ENCODE peak calls at places on chromosomes 1 and 21, in nine cellular contexts. One of them, this sample, is unnamed.

GRCh38 chr1:37288900-37289299 is 185.5 kb upstream of the ZC3H12A start:
- DNase-seq in suprapubic skin: no peak
- DNase-seq in spleen: peak
- DNase-seq in stomach: no peak
- DNase-seq in endothelial cell of umbilical vein: no peak
- DNase-seq in HepG2: no peak
- DNase-seq in GM12878: peak
- DNase-seq in HCT116: no peak
- DNase-seq in transverse colon: peak
- DNase-seq in this sample: peak

GRCh38 chr1:12049625-12050024 is 13.5 kb upstream of the TNFRSF8 start:
- DNase-seq in stomach: no peak
- DNase-seq in transverse colon: no peak
- DNase-seq in endothelial cell of umbilical vein: no peak
- DNase-seq in suprapubic skin: no peak
- DNase-seq in spleen: no peak
- DNase-seq in HepG2: peak
- DNase-seq in HCT116: no peak
- DNase-seq in GM12878: no peak
- DNase-seq in this sample: no peak

GRCh38 chr21:42579456-42580075 is 65.9 kb downstream of the SLC37A1 start:
- DNase-seq in transverse colon: peak
- DNase-seq in HCT116: no peak
- DNase-seq in endothelial cell of umbilical vein: no peak
- DNase-seq in HepG2: no peak
- DNase-seq in GM12878: no peak
- DNase-seq in spleen: peak
- DNase-seq in suprapubic skin: peak
- DNase-seq in stomach: no peak
- DNase-seq in this sample: no peak

GRCh38 chr1:21175670-21176581 is 771 bp downstream of the EIF4G3 start:
- DNase-seq in HCT116: no peak
- DNase-seq in spleen: peak
- DNase-seq in endothelial cell of umbilical vein: peak
- DNase-seq in stomach: peak
- DNase-seq in GM12878: no peak
- DNase-seq in suprapubic skin: peak
- DNase-seq in transverse colon: peak
- DNase-seq in HepG2: no peak
- DNase-seq in this sample: peak

GRCh38 chr1:158067651-158068050 is 74.2 kb downstream of the KIRREL1 start:
- DNase-seq in suprapubic skin: no peak
- DNase-seq in endothelial cell of umbilical vein: no peak
- DNase-seq in GM12878: no peak
- DNase-seq in transverse colon: peak
- DNase-seq in spleen: no peak
- DNase-seq in HCT116: no peak
- DNase-seq in HepG2: no peak
- DNase-seq in stomach: no peak
- DNase-seq in this sample: no peak

GRCh38 chr1:232962761-232963357 is 12.4 kb downstream of the NTPCR start:
- DNase-seq in transverse colon: no peak
- DNase-seq in spleen: no peak
- DNase-seq in suprapubic skin: no peak
- DNase-seq in endothelial cell of umbilical vein: peak
- DNase-seq in stomach: no peak
- DNase-seq in HepG2: no peak
- DNase-seq in HCT116: no peak
- DNase-seq in GM12878: no peak
- DNase-seq in this sample: no peak

GRCh38 chr1:59703918-59704378 is 110.8 kb upstream of the HOOK1 start:
- DNase-seq in suprapubic skin: no peak
- DNase-seq in transverse colon: no peak
- DNase-seq in stomach: no peak
- DNase-seq in HepG2: no peak
- DNase-seq in GM12878: no peak
- DNase-seq in endothelial cell of umbilical vein: no peak
- DNase-seq in spleen: no peak
- DNase-seq in HCT116: no peak
- DNase-seq in this sample: no peak

GRCh38 chr1:227785812-227786608 is 29.5 kb upstream of the PRSS38 start:
- DNase-seq in suprapubic skin: peak
- DNase-seq in stomach: peak
- DNase-seq in HepG2: no peak
- DNase-seq in spleen: no peak
- DNase-seq in transverse colon: no peak
- DNase-seq in GM12878: no peak
- DNase-seq in HCT116: no peak
- DNase-seq in endothelial cell of umbilical vein: no peak
- DNase-seq in this sample: no peak

GRCh38 chr21:41317458-41317857 is 857 bp downstream of the FAM3B start:
- DNase-seq in suprapubic skin: no peak
- DNase-seq in HepG2: no peak
- DNase-seq in stomach: peak
- DNase-seq in transverse colon: no peak
- DNase-seq in GM12878: no peak
- DNase-seq in HCT116: no peak
- DNase-seq in spleen: no peak
- DNase-seq in endothelial cell of umbilical vein: no peak
- DNase-seq in this sample: no peak

GRCh38 chr1:47437518-47438320 is at the start of gene FOXD2:
- DNase-seq in spleen: peak
- DNase-seq in endothelial cell of umbilical vein: peak
- DNase-seq in HCT116: peak
- DNase-seq in suprapubic skin: peak
- DNase-seq in HepG2: peak
- DNase-seq in stomach: peak
- DNase-seq in GM12878: peak
- DNase-seq in transverse colon: peak
- DNase-seq in this sample: peak
- TF ChIP-seq POLR2AphosphoS5 in spleen: peak
- TF ChIP-seq POLR2AphosphoS5 in endothelial cell of umbilical vein: peak
- TF ChIP-seq POLR2AphosphoS5 in HCT116: peak
- TF ChIP-seq POLR2AphosphoS5 in suprapubic skin: no peak
- TF ChIP-seq POLR2AphosphoS5 in HepG2: no peak
- TF ChIP-seq POLR2AphosphoS5 in stomach: no peak
- TF ChIP-seq POLR2AphosphoS5 in GM12878: no peak
- TF ChIP-seq POLR2AphosphoS5 in transverse colon: peak
- TF ChIP-seq POLR2AphosphoS5 in this sample: no peak

DNA sequence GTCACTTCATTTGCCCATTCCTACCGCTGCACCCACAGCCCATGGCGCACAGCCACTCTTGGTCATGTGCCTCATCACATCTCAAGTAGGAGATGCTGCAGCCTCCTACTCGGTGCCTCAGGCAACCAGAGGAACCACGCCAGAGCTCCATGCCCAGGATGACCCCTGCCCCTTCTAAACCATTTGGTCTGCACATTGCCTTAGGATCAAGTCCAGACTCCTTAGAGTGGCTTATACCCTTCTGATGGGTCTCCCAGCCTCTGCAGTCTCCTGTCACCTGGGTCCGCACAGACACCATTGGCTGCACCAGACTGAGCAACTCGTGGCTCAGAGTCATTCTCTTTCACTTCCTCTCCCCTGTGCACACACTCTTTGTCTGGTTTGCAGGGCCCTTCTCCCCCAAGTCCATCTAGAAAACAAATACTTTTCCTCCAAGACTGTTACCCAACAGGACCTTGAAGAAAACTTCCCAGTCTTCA is 2.2 kb upstream of the ADORA3 start:
- DNase-seq in HepG2: no peak
- DNase-seq in transverse colon: peak
- DNase-seq in spleen: peak
- DNase-seq in HCT116: no peak
- DNase-seq in stomach: no peak
- DNase-seq in endothelial cell of umbilical vein: no peak
- DNase-seq in suprapubic skin: no peak
- DNase-seq in GM12878: no peak
- DNase-seq in this sample: no peak
- TF ChIP-seq POLR2A in HepG2: no peak
- TF ChIP-seq POLR2A in transverse colon: peak
- TF ChIP-seq POLR2A in spleen: no peak
- TF ChIP-seq POLR2A in HCT116: no peak
- TF ChIP-seq POLR2A in stomach: no peak
- TF ChIP-seq POLR2A in endothelial cell of umbilical vein: no peak
- TF ChIP-seq POLR2A in suprapubic skin: no peak
- TF ChIP-seq POLR2A in GM12878: peak
- TF ChIP-seq POLR2A in this sample: peak

DNA sequence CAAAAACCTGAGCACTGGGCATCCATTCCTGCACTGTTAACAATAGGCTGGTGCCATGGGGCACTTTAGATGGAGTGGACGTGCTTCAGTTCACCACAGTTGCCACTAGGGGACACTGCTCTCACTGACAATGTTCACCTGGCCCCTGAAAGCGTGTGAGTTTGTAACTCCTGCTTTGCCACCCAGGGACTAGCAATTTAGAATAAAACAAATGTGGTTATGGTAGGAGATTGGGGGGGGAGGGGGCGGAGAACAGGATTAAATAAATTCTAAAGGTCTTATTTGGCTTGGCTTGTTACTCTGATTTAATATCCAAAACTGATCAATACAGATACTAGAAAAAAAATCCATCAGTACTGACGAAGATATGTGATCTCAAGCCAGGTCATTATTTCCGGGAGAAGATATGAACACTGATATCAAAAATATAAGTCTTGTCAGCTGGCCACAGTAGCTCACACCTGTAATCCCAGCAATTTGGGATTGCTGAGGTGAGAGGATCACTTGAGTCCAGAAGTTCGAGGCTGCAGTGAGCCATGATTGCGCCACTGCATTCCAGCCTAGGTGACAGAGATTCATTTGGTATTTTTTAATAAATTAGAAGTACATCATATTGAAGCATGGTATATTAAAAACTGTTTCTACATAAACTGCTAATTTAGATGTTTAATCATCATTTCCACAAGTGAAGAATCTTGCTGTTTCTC is 23.2 kb downstream of the INTS7 start:
- DNase-seq in endothelial cell of umbilical vein: peak
- DNase-seq in stomach: peak
- DNase-seq in HepG2: peak
- DNase-seq in HCT116: peak
- DNase-seq in suprapubic skin: peak
- DNase-seq in GM12878: peak
- DNase-seq in transverse colon: peak
- DNase-seq in spleen: peak
- DNase-seq in this sample: no peak
- TF ChIP-seq POLR2AphosphoS5 in endothelial cell of umbilical vein: no peak
- TF ChIP-seq POLR2AphosphoS5 in stomach: no peak
- TF ChIP-seq POLR2AphosphoS5 in HepG2: no peak
- TF ChIP-seq POLR2AphosphoS5 in HCT116: no peak
- TF ChIP-seq POLR2AphosphoS5 in suprapubic skin: no peak
- TF ChIP-seq POLR2AphosphoS5 in GM12878: no peak
- TF ChIP-seq POLR2AphosphoS5 in transverse colon: no peak
- TF ChIP-seq POLR2AphosphoS5 in spleen: no peak
- TF ChIP-seq POLR2AphosphoS5 in this sample: no peak

GRCh38 chr1:226676381-226676780 is 62.7 kb downstream of the ITPKB start:
- DNase-seq in GM12878: no peak
- DNase-seq in HepG2: no peak
- DNase-seq in HCT116: no peak
- DNase-seq in spleen: no peak
- DNase-seq in endothelial cell of umbilical vein: no peak
- DNase-seq in stomach: no peak
- DNase-seq in suprapubic skin: no peak
- DNase-seq in transverse colon: no peak
- DNase-seq in this sample: no peak

GRCh38 chr1:226675720-226676357 is 63.2 kb downstream of the ITPKB start:
- DNase-seq in GM12878: no peak
- DNase-seq in endothelial cell of umbilical vein: no peak
- DNase-seq in transverse colon: no peak
- DNase-seq in stomach: no peak
- DNase-seq in HepG2: no peak
- DNase-seq in HCT116: no peak
- DNase-seq in suprapubic skin: no peak
- DNase-seq in spleen: no peak
- DNase-seq in this sample: no peak

GRCh38 chr1:226678251-226678650 is 60.8 kb downstream of the ITPKB start:
- DNase-seq in GM12878: no peak
- DNase-seq in HCT116: no peak
- DNase-seq in stomach: no peak
- DNase-seq in transverse colon: no peak
- DNase-seq in endothelial cell of umbilical vein: no peak
- DNase-seq in suprapubic skin: no peak
- DNase-seq in spleen: no peak
- DNase-seq in HepG2: no peak
- DNase-seq in this sample: no peak

GRCh38 chr1:226678701-226679100 is 60.4 kb downstream of the ITPKB start:
- DNase-seq in transverse colon: no peak
- DNase-seq in HepG2: no peak
- DNase-seq in HCT116: no peak
- DNase-seq in endothelial cell of umbilical vein: no peak
- DNase-seq in GM12878: no peak
- DNase-seq in stomach: no peak
- DNase-seq in suprapubic skin: no peak
- DNase-seq in spleen: peak
- DNase-seq in this sample: no peak

GRCh38 chr1:226677121-226678020 is 61.7 kb downstream of the ITPKB start:
- DNase-seq in endothelial cell of umbilical vein: peak
- DNase-seq in transverse colon: peak
- DNase-seq in stomach: peak
- DNase-seq in HepG2: no peak
- DNase-seq in suprapubic skin: peak
- DNase-seq in spleen: peak
- DNase-seq in HCT116: no peak
- DNase-seq in GM12878: no peak
- DNase-seq in this sample: no peak
- TF ChIP-seq POLR2A in endothelial cell of umbilical vein: no peak
- TF ChIP-seq POLR2A in transverse colon: no peak
- TF ChIP-seq POLR2A in stomach: no peak
- TF ChIP-seq POLR2A in HepG2: no peak
- TF ChIP-seq POLR2A in suprapubic skin: no peak
- TF ChIP-seq POLR2A in spleen: no peak
- TF ChIP-seq POLR2A in HCT116: no peak
- TF ChIP-seq POLR2A in GM12878: no peak
- TF ChIP-seq POLR2A in this sample: no peak

DNA sequence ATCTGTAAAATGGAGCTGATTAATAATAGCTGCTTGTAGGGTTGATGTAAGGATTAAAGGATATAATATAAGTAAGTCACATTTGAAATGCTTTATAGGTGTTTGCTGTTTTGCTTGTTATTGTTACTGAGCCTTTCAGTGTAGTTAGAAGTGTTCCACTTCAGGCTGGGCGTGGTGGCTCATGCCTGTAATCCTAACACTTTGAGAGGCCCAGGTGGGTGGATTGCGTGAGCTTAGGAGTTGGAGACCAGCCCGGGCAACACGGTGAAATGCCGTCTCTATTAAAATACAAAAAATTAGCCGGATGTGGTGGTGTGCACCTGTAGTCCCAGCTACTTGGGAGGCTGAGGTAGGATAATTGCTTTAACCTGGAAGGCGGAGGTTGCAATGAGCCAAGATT is 12.2 kb downstream of the TRNAU1AP start:
- DNase-seq in endothelial cell of umbilical vein: no peak
- DNase-seq in transverse colon: no peak
- DNase-seq in stomach: no peak
- DNase-seq in spleen: no peak
- DNase-seq in HepG2: no peak
- DNase-seq in suprapubic skin: no peak
- DNase-seq in GM12878: no peak
- DNase-seq in HCT116: no peak
- DNase-seq in this sample: no peak
- TF ChIP-seq POLR2AphosphoS5 in endothelial cell of umbilical vein: no peak
- TF ChIP-seq POLR2AphosphoS5 in transverse colon: no peak
- TF ChIP-seq POLR2AphosphoS5 in stomach: no peak
- TF ChIP-seq POLR2AphosphoS5 in spleen: no peak
- TF ChIP-seq POLR2AphosphoS5 in HepG2: no peak
- TF ChIP-seq POLR2AphosphoS5 in suprapubic skin: no peak
- TF ChIP-seq POLR2AphosphoS5 in GM12878: no peak
- TF ChIP-seq POLR2AphosphoS5 in HCT116: no peak
- TF ChIP-seq POLR2AphosphoS5 in this sample: no peak

GRCh38 chr1:47990286-47990685 is 6.9 kb downstream of the TRABD2B start:
- DNase-seq in endothelial cell of umbilical vein: no peak
- DNase-seq in HCT116: no peak
- DNase-seq in GM12878: no peak
- DNase-seq in transverse colon: no peak
- DNase-seq in spleen: no peak
- DNase-seq in stomach: no peak
- DNase-seq in suprapubic skin: no peak
- DNase-seq in HepG2: no peak
- DNase-seq in this sample: no peak
- TF ChIP-seq POLR2A in endothelial cell of umbilical vein: no peak
- TF ChIP-seq POLR2A in HCT116: no peak
- TF ChIP-seq POLR2A in GM12878: no peak
- TF ChIP-seq POLR2A in transverse colon: no peak
- TF ChIP-seq POLR2A in spleen: no peak
- TF ChIP-seq POLR2A in stomach: no peak
- TF ChIP-seq POLR2A in suprapubic skin: no peak
- TF ChIP-seq POLR2A in HepG2: no peak
- TF ChIP-seq POLR2A in this sample: no peak